ENCODE peak calls at places on chromosomes 6 and 20, in five cellular contexts. L is endothelial cell of umbilical vein, X is neural progenitor cell, I is fibroblast of lung, Z is mesendoderm. D is an unnamed sample. For H3K79me2, the result is how much of the 10 kb centered on the place peaks cover.

GRCh38 chr6:154805288-154805911 is 72.2 kb downstream of the SCAF8 start:
- DNase-seq in Z (peak), L (peak), X (peak), I (peak), D (peak)

GRCh38 chr6:70312165-70312564 is 9.3 kb upstream of the COL9A1 start:
- DNase-seq in I (peak), X (no peak), L (no peak), Z (peak), D (peak)

GRCh38 chr20:45949542-45950329 is 15.3 kb downstream of the PCIF1 start:
- DNase-seq in L (no peak), X (no peak), I (no peak), Z (no peak), D (no peak)

GRCh38 chr6:14451594-14452374 is 334.2 kb downstream of the CD83 start:
- DNase-seq in X (no peak), Z (no peak), L (no peak), I (no peak), D (no peak)

GRCh38 chr6:116475151-116475550 is 14.0 kb downstream of the CALHM6 start:
- DNase-seq in I (no peak), Z (no peak), X (no peak), L (no peak), D (no peak)

GRCh38 chr6:44237813-44238433 is 9.0 kb upstream of the HSP90AB1 start:
- DNase-seq in I (peak), X (peak), Z (no peak), L (peak), D (peak)

GRCh38 chr20:36658300-36658699 is 12.3 kb upstream of the SLA2 start:
- DNase-seq in X (no peak), Z (no peak), I (no peak), L (no peak), D (no peak)

GRCh38 chr20:5991623-5992441 is 41.4 kb downstream of the MCM8 start:
- DNase-seq in L (peak), I (no peak), Z (no peak), X (no peak), D (no peak)

GRCh38 chr6:25337431-25337830 is 58.3 kb downstream of the CARMIL1 start:
- DNase-seq in X (no peak), I (no peak), Z (no peak), L (no peak), D (no peak)
- H3K79me2 ChIP-seq in X (under half), I (under half), Z (under half), L (under half), D (half or more)

DNA sequence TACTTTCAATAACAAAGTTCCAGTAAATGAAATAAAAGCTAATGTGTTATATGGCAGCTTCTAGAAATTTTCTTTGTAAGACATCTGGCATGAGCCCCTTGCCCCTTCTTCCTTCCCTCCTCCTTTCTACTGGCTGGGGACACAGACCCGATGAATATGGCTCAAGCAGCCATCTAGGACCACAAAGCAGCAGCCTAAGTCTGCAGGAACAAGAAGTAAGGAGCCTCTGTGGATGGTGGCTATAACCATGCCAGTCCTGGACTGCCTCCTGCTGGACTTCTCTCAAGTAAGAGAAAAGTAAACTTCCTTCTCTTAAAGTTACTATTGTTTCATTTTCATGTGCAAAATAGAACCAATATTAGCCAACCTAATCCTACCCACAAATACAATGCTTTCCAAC is 114.9 kb upstream of the DST start:
- DNase-seq in Z (peak), I (peak), L (peak), X (peak), D (peak)
- H3K27ac ChIP-seq in Z (no peak), I (no peak), L (no peak), X (no peak), D (no peak)

GRCh38 chr6:144346719-144347446 is 61.7 kb downstream of the UTRN start:
- DNase-seq in Z (peak), I (peak), L (peak), X (no peak), D (no peak)

GRCh38 chr6:144345451-144345850 is 60.3 kb downstream of the UTRN start:
- DNase-seq in X (no peak), L (no peak), I (no peak), Z (no peak), D (no peak)

GRCh38 chr6:144347933-144348332 is 62.8 kb downstream of the UTRN start:
- DNase-seq in Z (peak), I (no peak), L (no peak), X (no peak), D (peak)

GRCh38 chr6:144349690-144350132 is 64.6 kb downstream of the UTRN start:
- DNase-seq in Z (no peak), X (no peak), L (peak), I (peak), D (no peak)

GRCh38 chr6:144347447-144347758 is 62.3 kb downstream of the UTRN start:
- DNase-seq in I (no peak), L (no peak), Z (no peak), X (no peak), D (no peak)
- H3K4me3 ChIP-seq in I (no peak), L (no peak), Z (no peak), X (no peak), D (no peak)

DNA sequence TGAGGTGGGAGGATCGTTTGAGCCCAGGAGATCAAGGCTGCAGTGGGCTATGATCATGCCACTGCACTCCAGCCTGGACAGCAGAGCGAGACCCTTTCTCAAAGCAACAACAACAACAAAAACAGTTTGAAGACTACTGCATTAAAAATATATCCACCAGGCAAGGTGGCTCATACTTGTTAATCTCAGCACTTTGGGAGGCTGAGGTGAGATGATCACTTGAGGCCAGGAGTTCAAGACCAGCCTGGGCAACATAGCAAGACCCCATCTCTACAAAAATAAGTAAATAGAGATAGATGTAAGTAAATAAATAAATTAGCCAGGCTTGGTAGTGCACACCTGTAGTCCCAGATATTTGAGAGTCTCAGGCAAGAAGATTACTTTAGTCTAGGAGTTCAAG is 12.5 kb downstream of the ZNF76 start:
- DNase-seq in L (no peak), I (no peak), X (no peak), Z (no peak), D (no peak)
- H3K79me2 ChIP-seq in L (under half), I (under half), X (under half), Z (under half), D (under half)

GRCh38 chr6:4788482-4788881 is 12.3 kb downstream of the CDYL start:
- DNase-seq in Z (no peak), L (no peak), I (no peak), X (no peak), D (peak)
- H3K27ac ChIP-seq in Z (no peak), L (no peak), I (no peak), X (no peak), D (no peak)

GRCh38 chr20:50379991-50380696 is 130.0 kb upstream of the PTPN1 start:
- DNase-seq in L (no peak), I (no peak), Z (no peak), X (no peak), D (no peak)

GRCh38 chr20:50378170-50379000 is 131.8 kb upstream of the PTPN1 start:
- DNase-seq in L (no peak), I (no peak), X (no peak), Z (no peak), D (no peak)

GRCh38 chr20:50380697-50381040 is 129.5 kb upstream of the PTPN1 start:
- DNase-seq in I (peak), X (no peak), Z (no peak), L (peak), D (peak)

GRCh38 chr20:50381053-50381732 is 129.0 kb upstream of the PTPN1 start:
- DNase-seq in X (no peak), Z (no peak), I (no peak), L (no peak), D (no peak)

DNA sequence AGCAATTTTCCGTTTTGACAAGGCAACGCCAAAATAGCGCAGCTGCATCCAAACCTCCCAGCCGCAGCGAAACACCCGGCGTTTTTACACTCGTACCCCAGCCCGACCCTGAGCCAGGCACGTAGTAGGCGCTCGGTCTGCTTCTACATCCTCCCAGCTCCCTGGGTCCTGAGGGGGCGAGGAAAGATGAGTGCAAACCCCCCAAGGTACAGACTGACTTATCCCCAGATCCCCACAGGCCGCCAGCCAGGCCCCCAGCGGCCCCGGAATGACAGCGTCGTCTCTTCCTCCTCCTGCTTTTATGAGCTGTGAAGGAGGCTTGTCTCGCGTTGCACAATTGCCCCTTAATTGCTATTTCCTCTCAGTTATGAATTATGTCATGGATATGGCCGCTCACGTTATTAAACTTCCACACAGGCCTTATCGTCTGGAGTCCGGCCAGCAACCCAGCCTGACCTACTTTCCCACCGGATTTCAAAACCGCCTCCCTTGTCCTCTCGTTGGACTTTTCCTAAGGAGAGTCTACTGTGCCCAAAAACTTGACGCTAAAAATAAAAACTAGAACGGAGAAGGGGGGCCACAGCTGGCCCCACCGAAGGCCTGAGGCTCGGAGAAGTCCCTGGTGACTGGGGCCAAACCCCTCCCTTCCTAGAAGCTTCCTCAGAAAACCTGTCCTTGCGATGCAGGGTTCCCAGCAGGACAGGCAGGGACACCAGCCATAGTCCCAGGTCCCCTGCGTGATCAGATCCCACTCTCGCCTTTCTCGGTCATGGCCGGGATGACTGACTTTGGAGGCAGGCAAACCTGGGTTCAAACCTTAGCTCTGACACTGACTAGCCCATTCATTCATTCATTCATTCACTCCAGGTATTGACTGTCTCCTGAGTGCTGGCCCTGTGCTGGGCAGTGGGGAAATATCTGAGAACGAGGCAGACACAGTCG is 130.9 kb upstream of the PTPN1 start:
- DNase-seq in I (peak), Z (no peak), L (peak), X (no peak), D (no peak)
- H3K4me3 ChIP-seq in I (peak), Z (no peak), L (no peak), X (no peak), D (no peak)

GRCh38 chr6:149384464-149384863 is 15.6 kb upstream of the SUMO4 start:
- DNase-seq in X (no peak), L (no peak), I (no peak), Z (no peak), D (no peak)
- H3K79me2 ChIP-seq in X (under half), L (under half), I (under half), Z (under half), D (under half)

D was measured in GM23338.